ENCODE peak calls at places on chromosomes 5 and 9, in ten cellular contexts. W, K, M, L, G, U, D, O, F and X are unnamed samples.
A peak's percentile ranks its signal among the peaks of the same experiment; 100 is the strongest.

GRCh38 chr5:137320056-137321045 is 178.8 kb downstream of the SPOCK1 start:
- DNase-seq in W (no peak), K (no peak), M (peak; percentile 61), L (peak; percentile 67), G (no peak), U (peak; percentile 26), D (peak; percentile 68), O (no peak), F (peak; percentile 28), X (no peak)

GRCh38 chr5:9437741-9438240 is 108.1 kb downstream of the SEMA5A start:
- DNase-seq in W (no peak), K (no peak), M (no peak), L (no peak), G (no peak), U (no peak), D (no peak), O (no peak), F (no peak), X (no peak)

GRCh38 chr5:144468542-144468941 is 297.9 kb downstream of the KCTD16 start:
- DNase-seq in W (no peak), K (no peak), M (no peak), L (no peak), G (no peak), U (no peak), D (no peak), O (no peak), F (no peak), X (no peak)

GRCh38 chr9:15889555-15889954 is 336.7 kb downstream of the CCDC171 start:
- DNase-seq in W (no peak), K (no peak), M (no peak), L (no peak), G (no peak), U (no peak), D (no peak), O (no peak), F (no peak), X (no peak)

GRCh38 chr5:178527458-178528307 is 62.5 kb downstream of the COL23A1 start:
- DNase-seq in W (no peak), K (no peak), M (no peak), L (no peak), G (no peak), U (peak; percentile 45), D (no peak), O (no peak), F (no peak), X (no peak)

GRCh38 chr5:52378237-52378636 is 409.5 kb upstream of the ITGA1 start:
- DNase-seq in W (no peak), K (no peak), M (no peak), L (no peak), G (no peak), U (no peak), D (no peak), O (no peak), F (no peak), X (no peak)

GRCh38 chr9:124198948-124199347 is 58.8 kb upstream of the NEK6 start:
- DNase-seq in W (no peak), K (no peak), M (no peak), L (no peak), G (no peak), U (no peak), D (no peak), O (no peak), F (no peak), X (no peak)

GRCh38 chr9:114078021-114078780 is at the start of gene AMBP:
- DNase-seq in W (no peak), K (peak; percentile 54), M (no peak), L (no peak), G (no peak), U (no peak), D (no peak), O (peak; percentile 37), F (no peak), X (no peak)

GRCh38 chr5:134085411-134085810 is 29.1 kb upstream of the TCF7 start:
- DNase-seq in W (no peak), K (no peak), M (no peak), L (no peak), G (no peak), U (no peak), D (no peak), O (no peak), F (no peak), X (no peak)

GRCh38 chr9:123658792-123659191 is 271.1 kb downstream of the DENND1A start:
- DNase-seq in W (no peak), K (no peak), M (no peak), L (no peak), G (no peak), U (no peak), D (peak; percentile 22), O (no peak), F (no peak), X (no peak)

GRCh38 chr9:134413890-134414731 is 87.9 kb downstream of the RXRA start:
- DNase-seq in W (no peak), K (no peak), M (no peak), L (no peak), G (peak; percentile 59), U (peak; percentile 69), D (no peak), O (peak; percentile 86), F (no peak), X (no peak)

GRCh38 chr9:83906144-83906543 is 15.1 kb downstream of the KIF27 start:
- DNase-seq in W (no peak), K (no peak), M (no peak), L (no peak), G (no peak), U (no peak), D (no peak), O (no peak), F (no peak), X (no peak)
- TF ChIP-seq CTCF in W (no peak), K (no peak), M (no peak), L (no peak), G (no peak), U (no peak), D (no peak), O (no peak), F (no peak), X (no peak)

DNA sequence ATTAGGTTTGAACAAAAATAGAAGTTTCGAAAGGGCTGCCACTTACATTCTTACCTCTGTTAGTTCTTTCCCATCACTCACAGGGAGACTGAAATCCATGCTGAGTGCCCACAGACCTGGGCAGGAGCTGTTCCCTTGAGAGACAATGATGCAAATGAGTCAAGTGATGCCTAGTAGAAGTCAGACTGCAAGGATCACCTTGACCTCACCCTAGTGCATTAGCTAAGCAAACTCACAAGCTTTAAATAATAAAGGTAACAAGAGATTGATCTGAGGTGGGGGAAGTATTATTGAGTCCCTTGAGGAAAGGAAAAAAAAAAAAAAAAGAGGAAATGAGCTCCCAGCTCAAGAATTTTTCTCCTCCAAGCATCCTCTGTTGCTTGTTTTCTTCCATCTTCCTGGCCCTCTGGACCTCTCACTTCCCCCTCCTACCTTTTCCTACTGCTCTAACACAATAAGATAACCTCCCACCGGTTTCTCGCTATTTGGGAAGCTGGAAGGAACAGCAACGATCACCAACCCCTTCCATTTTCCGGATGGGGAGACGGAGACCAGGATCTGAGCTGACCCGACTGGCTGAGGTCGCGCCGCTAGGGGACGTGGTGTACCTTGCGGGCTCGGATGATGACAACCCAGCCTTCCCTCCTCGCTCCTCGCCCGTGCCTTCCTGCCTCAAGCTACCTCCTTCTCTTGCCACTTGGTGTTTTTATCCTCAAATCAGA is 2.0 kb downstream of the LPAR1 start:
- DNase-seq in W (no peak), K (peak; percentile 55), M (peak; percentile 70), L (peak; percentile 78), G (peak; percentile 31), U (peak; percentile 34), D (no peak), O (peak; percentile 72), F (peak; percentile 57), X (no peak)
- TF ChIP-seq CTCF in W (no peak), K (peak; percentile 37), M (peak; percentile 39), L (peak; percentile 74), G (no peak), U (no peak), D (no peak), O (peak; percentile 51), F (no peak), X (no peak)

DNA sequence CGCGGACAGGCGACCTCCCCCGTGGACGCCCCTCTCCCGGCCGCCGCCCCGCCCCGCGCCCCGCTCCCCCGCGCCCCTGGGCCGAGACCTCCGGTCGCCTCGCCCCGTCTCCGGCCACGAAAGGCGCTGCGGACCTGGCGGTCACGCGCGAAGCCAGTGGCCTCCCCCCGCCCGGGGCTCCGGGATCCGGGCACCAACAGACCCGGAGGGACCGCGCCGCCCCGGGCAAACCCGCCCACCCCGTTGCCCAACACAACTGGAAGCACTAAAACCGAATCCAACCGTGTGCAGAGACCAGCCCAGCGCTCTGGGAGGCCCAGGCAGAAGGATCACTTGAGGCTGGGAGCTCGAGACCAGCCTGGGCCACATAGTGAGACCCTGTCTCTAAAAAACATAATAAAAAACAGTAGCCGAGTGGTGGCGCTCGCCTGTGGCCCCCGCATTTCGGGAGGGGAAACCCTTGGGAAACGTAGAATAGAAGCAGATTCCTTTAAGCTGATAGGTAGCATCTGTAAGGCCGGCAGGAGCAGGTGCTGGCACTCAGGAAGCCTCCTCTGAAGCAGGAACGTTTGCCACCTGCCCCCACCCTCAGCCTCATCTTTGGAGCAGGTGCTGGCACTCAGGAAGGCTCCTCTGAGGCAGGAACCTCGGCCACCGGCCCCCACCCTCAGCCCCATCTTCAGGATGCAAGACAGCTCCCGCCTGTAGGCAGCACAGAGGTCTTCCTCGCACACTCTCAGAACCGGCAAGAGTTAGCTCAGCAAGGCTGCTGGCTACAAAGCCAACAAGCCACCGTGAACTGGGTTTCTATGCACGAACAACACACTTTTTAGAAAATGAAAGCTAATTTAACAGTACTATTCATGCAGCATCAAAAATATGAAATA is 4.6 kb upstream of the SLC9A3 start:
- DNase-seq in W (no peak), K (no peak), M (no peak), L (no peak), G (no peak), U (no peak), D (no peak), O (no peak), F (no peak), X (no peak)
- TF ChIP-seq CTCF in W (no peak), K (no peak), M (no peak), L (peak; percentile 27), G (no peak), U (no peak), D (no peak), O (no peak), F (no peak), X (no peak)

GRCh38 chr5:59186623-59187022 is 603.7 kb downstream of the RAB3C start:
- DNase-seq in W (no peak), K (no peak), M (no peak), L (no peak), G (no peak), U (no peak), D (no peak), O (no peak), F (no peak), X (no peak)

GRCh38 chr5:59188415-59189225 is 605.7 kb downstream of the RAB3C start:
- DNase-seq in W (peak; percentile 61), K (peak; percentile 54), M (peak; percentile 60), L (peak; percentile 67), G (peak; percentile 59), U (peak; percentile 66), D (peak; percentile 45), O (peak; percentile 65), F (peak; percentile 52), X (peak; percentile 21)

GRCh38 chr5:59184769-59185168 is 601.9 kb downstream of the RAB3C start:
- DNase-seq in W (no peak), K (no peak), M (no peak), L (no peak), G (no peak), U (no peak), D (no peak), O (no peak), F (no peak), X (no peak)

GRCh38 chr5:59187772-59188347 is 605.0 kb downstream of the RAB3C start:
- DNase-seq in W (no peak), K (no peak), M (no peak), L (no peak), G (no peak), U (no peak), D (no peak), O (no peak), F (no peak), X (no peak)

GRCh38 chr5:59185757-59186385 is 603.0 kb downstream of the RAB3C start:
- DNase-seq in W (no peak), K (no peak), M (no peak), L (no peak), G (no peak), U (no peak), D (no peak), O (no peak), F (no peak), X (no peak)
- TF ChIP-seq CTCF in W (no peak), K (no peak), M (no peak), L (no peak), G (no peak), U (no peak), D (peak; percentile 0), O (no peak), F (no peak), X (no peak)